ENCODE peak calls at places on chromosomes 6 and 20, in five cellular contexts. T, X, M, J and P are unnamed samples.

GRCh38 chr6:75094614-75095321 is 111.1 kb downstream of the COL12A1 start:
- DNase-seq in T (no peak), X (no peak), M (no peak), J (no peak), P (no peak)

GRCh38 chr20:55893031-55893430 is 112.3 kb downstream of the CBLN4 start:
- DNase-seq in T (no peak), X (no peak), M (no peak), J (no peak), P (no peak)

GRCh38 chr20:55456316-55456940 is 548.9 kb downstream of the CBLN4 start:
- DNase-seq in T (no peak), X (no peak), M (no peak), J (no peak), P (no peak)

GRCh38 chr6:53651149-53651763 is 14.3 kb downstream of the KLHL31 start:
- DNase-seq in T (peak; percentile 82), X (peak; percentile 50), M (peak; percentile 72), J (peak; percentile 75), P (no peak)

GRCh38 chr6:142387997-142388815 is 86.4 kb downstream of the ADGRG6 start:
- DNase-seq in T (no peak), X (no peak), M (peak; percentile 41), J (peak; percentile 27), P (peak; percentile 6)

GRCh38 chr20:4062721-4063606 is 47.6 kb upstream of the RNF24 start:
- DNase-seq in T (no peak), X (no peak), M (no peak), J (no peak), P (no peak)

GRCh38 chr6:9083108-9083507 is 647.8 kb upstream of the SLC35B3 start:
- DNase-seq in T (no peak), X (no peak), M (no peak), J (no peak), P (no peak)

GRCh38 chr20:48828734-48829460 is 1.1 kb upstream of the PREX1 start:
- DNase-seq in T (no peak), X (no peak), M (no peak), J (no peak), P (no peak)

GRCh38 chr6:149859368-149859767 is 4.8 kb downstream of the LRP11 start:
- DNase-seq in T (no peak), X (no peak), M (no peak), J (no peak), P (no peak)

GRCh38 chr20:48722002-48722731 is 105.6 kb downstream of the PREX1 start:
- DNase-seq in T (peak; percentile 81), X (no peak), M (no peak), J (peak; percentile 81), P (peak; percentile 66)

GRCh38 chr6:33192105-33192646 is at the start of gene COL11A2:
- DNase-seq in T (no peak), X (peak; percentile 58), M (no peak), J (no peak), P (no peak)

GRCh38 chr6:47836046-47836445 is 54.2 kb downstream of the OPN5 start:
- DNase-seq in T (no peak), X (no peak), M (no peak), J (peak; percentile 2), P (no peak)

GRCh38 chr6:142633317-142633716 is 311.7 kb downstream of the HIVEP2 start:
- DNase-seq in T (no peak), X (no peak), M (no peak), J (no peak), P (no peak)

GRCh38 chr6:112801681-112802080 is 454.6 kb downstream of the RFPL4B start:
- DNase-seq in T (no peak), X (no peak), M (no peak), J (no peak), P (no peak)

GRCh38 chr20:62067547-62068260 is 2.0 kb upstream of the TAF4 start:
- DNase-seq in T (no peak), X (no peak), M (peak; percentile 39), J (no peak), P (no peak)